ENCODE peak calls at places on chromosomes 3 and 15, in four cellular contexts. One of them, this sample, is unnamed.

GRCh38 chr3:194031867-194032635 is 103.9 kb upstream of the HES1 start:
- DNase-seq in RWPE1: no peak
- DNase-seq in stimulated activated CD4-positive, alpha-beta T cell treated with anti-CD3 and anti-CD28 coated beads, Interleukin-4, amount 100 ng/mL, for 48 hours: no peak
- DNase-seq in heart left ventricle: no peak
- DNase-seq in this sample: no peak

GRCh38 chr15:66592505-66593218 is 26.9 kb upstream of the LCTL start:
- DNase-seq in RWPE1: no peak
- DNase-seq in stimulated activated CD4-positive, alpha-beta T cell treated with anti-CD3 and anti-CD28 coated beads, Interleukin-4, amount 100 ng/mL, for 48 hours: no peak
- DNase-seq in heart left ventricle: no peak
- DNase-seq in this sample: peak

GRCh38 chr3:46409735-46410489 is 2.9 kb downstream of the CCRL2 start:
- DNase-seq in stimulated activated CD4-positive, alpha-beta T cell treated with anti-CD3 and anti-CD28 coated beads, Interleukin-4, amount 100 ng/mL, for 48 hours: no peak
- DNase-seq in RWPE1: no peak
- DNase-seq in heart left ventricle: no peak
- DNase-seq in this sample: no peak

GRCh38 chr3:112848196-112848595 is 1.5 kb upstream of the CD200R1L start:
- DNase-seq in RWPE1: no peak
- DNase-seq in stimulated activated CD4-positive, alpha-beta T cell treated with anti-CD3 and anti-CD28 coated beads, Interleukin-4, amount 100 ng/mL, for 48 hours: no peak
- DNase-seq in heart left ventricle: no peak
- DNase-seq in this sample: no peak

GRCh38 chr3:9503283-9503682 is 50.3 kb downstream of the LHFPL4 start:
- DNase-seq in stimulated activated CD4-positive, alpha-beta T cell treated with anti-CD3 and anti-CD28 coated beads, Interleukin-4, amount 100 ng/mL, for 48 hours: peak
- DNase-seq in heart left ventricle: peak
- DNase-seq in RWPE1: peak
- DNase-seq in this sample: peak

GRCh38 chr15:48406240-48406891 is 75.1 kb downstream of the DUT start:
- DNase-seq in RWPE1: no peak
- DNase-seq in stimulated activated CD4-positive, alpha-beta T cell treated with anti-CD3 and anti-CD28 coated beads, Interleukin-4, amount 100 ng/mL, for 48 hours: no peak
- DNase-seq in heart left ventricle: no peak
- DNase-seq in this sample: no peak

GRCh38 chr15:95259513-95259912 is 1028.2 kb downstream of the MCTP2 start:
- DNase-seq in heart left ventricle: peak
- DNase-seq in RWPE1: peak
- DNase-seq in stimulated activated CD4-positive, alpha-beta T cell treated with anti-CD3 and anti-CD28 coated beads, Interleukin-4, amount 100 ng/mL, for 48 hours: peak
- DNase-seq in this sample: peak

GRCh38 chr3:185362850-185363661 is at the start of gene MAP3K13:
- DNase-seq in heart left ventricle: peak
- DNase-seq in RWPE1: peak
- DNase-seq in stimulated activated CD4-positive, alpha-beta T cell treated with anti-CD3 and anti-CD28 coated beads, Interleukin-4, amount 100 ng/mL, for 48 hours: peak
- DNase-seq in this sample: peak

GRCh38 chr3:46970391-46971091 is 6.0 kb downstream of the CCDC12 start:
- DNase-seq in stimulated activated CD4-positive, alpha-beta T cell treated with anti-CD3 and anti-CD28 coated beads, Interleukin-4, amount 100 ng/mL, for 48 hours: no peak
- DNase-seq in heart left ventricle: peak
- DNase-seq in RWPE1: no peak
- DNase-seq in this sample: peak

GRCh38 chr15:101203029-101203428 is 48.8 kb downstream of the CHSY1 start:
- DNase-seq in heart left ventricle: no peak
- DNase-seq in stimulated activated CD4-positive, alpha-beta T cell treated with anti-CD3 and anti-CD28 coated beads, Interleukin-4, amount 100 ng/mL, for 48 hours: no peak
- DNase-seq in RWPE1: no peak
- DNase-seq in this sample: no peak

GRCh38 chr3:119637679-119638525 is 22.5 kb downstream of the POPDC2 start:
- DNase-seq in stimulated activated CD4-positive, alpha-beta T cell treated with anti-CD3 and anti-CD28 coated beads, Interleukin-4, amount 100 ng/mL, for 48 hours: no peak
- DNase-seq in RWPE1: peak
- DNase-seq in heart left ventricle: no peak
- DNase-seq in this sample: no peak

GRCh38 chr15:25737218-25737643 is 125.9 kb downstream of the ATP10A start:
- DNase-seq in heart left ventricle: no peak
- DNase-seq in stimulated activated CD4-positive, alpha-beta T cell treated with anti-CD3 and anti-CD28 coated beads, Interleukin-4, amount 100 ng/mL, for 48 hours: no peak
- DNase-seq in RWPE1: no peak
- DNase-seq in this sample: peak

GRCh38 chr3:126535636-126536035 is 11.7 kb downstream of the CHST13 start:
- DNase-seq in RWPE1: no peak
- DNase-seq in stimulated activated CD4-positive, alpha-beta T cell treated with anti-CD3 and anti-CD28 coated beads, Interleukin-4, amount 100 ng/mL, for 48 hours: no peak
- DNase-seq in heart left ventricle: peak
- DNase-seq in this sample: no peak

GRCh38 chr3:52527732-52528595 is 5.7 kb downstream of the NT5DC2 start:
- DNase-seq in stimulated activated CD4-positive, alpha-beta T cell treated with anti-CD3 and anti-CD28 coated beads, Interleukin-4, amount 100 ng/mL, for 48 hours: no peak
- DNase-seq in RWPE1: no peak
- DNase-seq in heart left ventricle: peak
- DNase-seq in this sample: peak

GRCh38 chr15:91889143-91889815 is 35.8 kb downstream of the SLCO3A1 start:
- DNase-seq in heart left ventricle: no peak
- DNase-seq in RWPE1: no peak
- DNase-seq in stimulated activated CD4-positive, alpha-beta T cell treated with anti-CD3 and anti-CD28 coated beads, Interleukin-4, amount 100 ng/mL, for 48 hours: no peak
- DNase-seq in this sample: no peak

GRCh38 chr3:8629151-8630021 is 15.2 kb downstream of the SSUH2 start:
- DNase-seq in stimulated activated CD4-positive, alpha-beta T cell treated with anti-CD3 and anti-CD28 coated beads, Interleukin-4, amount 100 ng/mL, for 48 hours: peak
- DNase-seq in heart left ventricle: peak
- DNase-seq in RWPE1: peak
- DNase-seq in this sample: peak

GRCh38 chr3:117734431-117734830 is 1024.9 kb downstream of the TUSC7 start:
- DNase-seq in RWPE1: peak
- DNase-seq in stimulated activated CD4-positive, alpha-beta T cell treated with anti-CD3 and anti-CD28 coated beads, Interleukin-4, amount 100 ng/mL, for 48 hours: no peak
- DNase-seq in heart left ventricle: no peak
- DNase-seq in this sample: no peak

GRCh38 chr15:100202309-100202943 is 139.3 kb downstream of the ADAMTS17 start:
- DNase-seq in stimulated activated CD4-positive, alpha-beta T cell treated with anti-CD3 and anti-CD28 coated beads, Interleukin-4, amount 100 ng/mL, for 48 hours: no peak
- DNase-seq in heart left ventricle: no peak
- DNase-seq in RWPE1: no peak
- DNase-seq in this sample: no peak

GRCh38 chr15:96345560-96346389 is 15.3 kb downstream of the NR2F2 start:
- DNase-seq in heart left ventricle: no peak
- DNase-seq in RWPE1: peak
- DNase-seq in stimulated activated CD4-positive, alpha-beta T cell treated with anti-CD3 and anti-CD28 coated beads, Interleukin-4, amount 100 ng/mL, for 48 hours: no peak
- DNase-seq in this sample: peak

GRCh38 chr3:98376631-98377030 is 13.8 kb upstream of the OR5K3 start:
- DNase-seq in heart left ventricle: no peak
- DNase-seq in stimulated activated CD4-positive, alpha-beta T cell treated with anti-CD3 and anti-CD28 coated beads, Interleukin-4, amount 100 ng/mL, for 48 hours: no peak
- DNase-seq in RWPE1: peak
- DNase-seq in this sample: no peak

GRCh38 chr15:79128556-79128955 is 38.0 kb upstream of the RASGRF1 start:
- DNase-seq in heart left ventricle: no peak
- DNase-seq in RWPE1: no peak
- DNase-seq in stimulated activated CD4-positive, alpha-beta T cell treated with anti-CD3 and anti-CD28 coated beads, Interleukin-4, amount 100 ng/mL, for 48 hours: no peak
- DNase-seq in this sample: no peak

GRCh38 chr3:113697192-113698090 is 999 bp upstream of the USF3 start:
- DNase-seq in RWPE1: peak
- DNase-seq in stimulated activated CD4-positive, alpha-beta T cell treated with anti-CD3 and anti-CD28 coated beads, Interleukin-4, amount 100 ng/mL, for 48 hours: no peak
- DNase-seq in heart left ventricle: no peak
- DNase-seq in this sample: peak

GRCh38 chr15:80744826-80745225 is 34.3 kb upstream of the CEMIP start:
- DNase-seq in heart left ventricle: no peak
- DNase-seq in stimulated activated CD4-positive, alpha-beta T cell treated with anti-CD3 and anti-CD28 coated beads, Interleukin-4, amount 100 ng/mL, for 48 hours: no peak
- DNase-seq in RWPE1: no peak
- DNase-seq in this sample: no peak

GRCh38 chr15:40763801-40764765 is at the start of gene GCHFR:
- DNase-seq in RWPE1: peak
- DNase-seq in stimulated activated CD4-positive, alpha-beta T cell treated with anti-CD3 and anti-CD28 coated beads, Interleukin-4, amount 100 ng/mL, for 48 hours: peak
- DNase-seq in heart left ventricle: peak
- DNase-seq in this sample: peak

GRCh38 chr3:129409541-129409940 is 18.9 kb downstream of the EFCAB12 start:
- DNase-seq in RWPE1: no peak
- DNase-seq in stimulated activated CD4-positive, alpha-beta T cell treated with anti-CD3 and anti-CD28 coated beads, Interleukin-4, amount 100 ng/mL, for 48 hours: no peak
- DNase-seq in heart left ventricle: no peak
- DNase-seq in this sample: no peak

This sample was measured in right cardiac atrium.